ENCODE peak calls at places on chromosomes 4 and X, in four cellular contexts. A, O, T and C are unnamed samples.

GRCh38 chr4:169657470-169658107 is 37.2 kb downstream of the CLCN3 start:
- DNase-seq in A (no peak), O (no peak), T (no peak), C (no peak)

GRCh38 chr4:147388016-147388415 is 92.9 kb upstream of the EDNRA start:
- DNase-seq in A (no peak), O (no peak), T (no peak), C (no peak)

GRCh38 chr4:57369446-57369845 is 259.3 kb upstream of the IGFBP7 start:
- DNase-seq in A (no peak), O (no peak), T (peak), C (no peak)

GRCh38 chr4:82648356-82648755 is 86.6 kb upstream of the TMEM150C start:
- DNase-seq in A (no peak), O (no peak), T (peak), C (no peak)

GRCh38 chrX:55056820-55057690 is 17.8 kb upstream of the PAGE2B start:
- DNase-seq in A (no peak), O (no peak), T (peak), C (no peak)

GRCh38 chr4:101707596-101707995 is 82.9 kb upstream of the BANK1 start:
- DNase-seq in A (no peak), O (no peak), T (no peak), C (no peak)

GRCh38 chr4:145976680-145977079 is 38.1 kb upstream of the ZNF827 start:
- DNase-seq in A (no peak), O (no peak), T (no peak), C (no peak)

GRCh38 chr4:74418063-74418670 is 26.8 kb upstream of the AREG start:
- DNase-seq in A (no peak), O (no peak), T (peak), C (no peak)

GRCh38 chrX:13223868-13224555 is 95.8 kb downstream of the ATXN3L start:
- DNase-seq in A (no peak), O (peak), T (peak), C (no peak)

GRCh38 chrX:50818986-50819385 is 5.0 kb upstream of the SHROOM4 start:
- DNase-seq in A (no peak), O (no peak), T (no peak), C (no peak)

GRCh38 chr4:3699678-3700077 is 66.5 kb upstream of the ADRA2C start:
- DNase-seq in A (no peak), O (no peak), T (no peak), C (no peak)

GRCh38 chr4:23091674-23092073 is 398.9 kb downstream of the GBA3 start:
- DNase-seq in A (no peak), O (no peak), T (no peak), C (no peak)

GRCh38 chr4:5751073-5751917 is 40.3 kb downstream of the EVC start:
- DNase-seq in A (peak), O (no peak), T (peak), C (no peak)

GRCh38 chrX:150152036-150152435 is 211.1 kb upstream of the MAMLD1 start:
- DNase-seq in A (no peak), O (no peak), T (no peak), C (no peak)

GRCh38 chrX:50157545-50158125 is 43.2 kb downstream of the AKAP4 start:
- DNase-seq in A (no peak), O (no peak), T (peak), C (no peak)

GRCh38 chr4:58566260-58566659 is 1456.1 kb upstream of the IGFBP7 start:
- DNase-seq in A (no peak), O (no peak), T (no peak), C (no peak)

GRCh38 chr4:163611784-163612445 is 117.4 kb downstream of the TMA16 start:
- DNase-seq in A (no peak), O (no peak), T (no peak), C (no peak)

GRCh38 chr4:163611172-163611571 is 116.7 kb downstream of the TMA16 start:
- DNase-seq in A (no peak), O (no peak), T (no peak), C (no peak)

GRCh38 chr4:163614866-163615265 is 120.4 kb downstream of the TMA16 start:
- DNase-seq in A (no peak), O (no peak), T (no peak), C (no peak)

GRCh38 chr4:163612762-163613161 is 118.3 kb downstream of the TMA16 start:
- DNase-seq in A (no peak), O (no peak), T (no peak), C (no peak)

GRCh38 chr4:163613375-163613774 is 118.9 kb downstream of the TMA16 start:
- DNase-seq in A (no peak), O (no peak), T (no peak), C (no peak)
- H3K4me3 ChIP-seq in A (no peak), O (peak), T (no peak), C (peak)

DNA sequence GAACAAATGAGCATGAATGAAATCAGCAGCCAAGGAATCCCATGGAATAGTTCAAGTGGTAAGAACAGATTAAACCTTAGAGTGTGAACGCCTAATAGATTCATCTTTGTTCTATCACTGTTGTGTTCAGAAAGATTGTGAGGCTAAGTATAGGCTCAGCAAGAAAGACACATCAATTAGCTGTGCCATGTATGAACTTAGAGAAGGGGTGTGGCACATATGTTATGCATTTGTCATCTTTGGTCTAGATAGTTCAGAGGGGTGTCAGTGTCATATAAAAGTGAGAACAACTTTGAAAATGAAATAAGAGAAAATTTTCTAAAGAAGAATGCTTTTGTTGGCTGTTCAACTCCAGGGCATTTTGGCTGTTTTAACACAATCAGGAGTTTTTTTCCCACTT is 9.4 kb downstream of the DAPP1 start:
- DNase-seq in A (no peak), O (no peak), T (no peak), C (no peak)
- TF ChIP-seq CTCF in A (no peak), O (no peak), T (no peak), C (no peak)

DNA sequence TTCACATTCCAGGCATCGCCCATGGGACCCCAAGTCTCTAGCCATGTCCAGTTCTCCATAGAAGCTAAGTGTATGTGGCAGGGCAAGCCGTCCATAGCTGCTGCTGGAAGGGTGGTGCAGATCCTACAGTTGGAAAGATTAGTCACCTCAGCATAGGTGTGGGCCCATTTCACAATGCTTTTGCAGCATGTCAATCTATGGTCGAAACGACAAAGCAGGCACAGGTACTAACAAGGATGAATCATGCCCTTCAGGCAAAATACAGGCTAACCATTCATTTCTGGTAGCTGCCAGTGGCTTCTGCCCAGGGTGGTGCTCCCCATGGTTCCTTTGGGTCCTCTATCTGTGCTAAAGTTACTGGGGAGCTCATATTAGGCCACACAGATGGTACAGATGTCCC is 225.2 kb downstream of the ADGRL3 start:
- DNase-seq in A (no peak), O (no peak), T (no peak), C (no peak)
- H3K27ac ChIP-seq in A (no peak), O (no peak), T (no peak), C (no peak)

DNA sequence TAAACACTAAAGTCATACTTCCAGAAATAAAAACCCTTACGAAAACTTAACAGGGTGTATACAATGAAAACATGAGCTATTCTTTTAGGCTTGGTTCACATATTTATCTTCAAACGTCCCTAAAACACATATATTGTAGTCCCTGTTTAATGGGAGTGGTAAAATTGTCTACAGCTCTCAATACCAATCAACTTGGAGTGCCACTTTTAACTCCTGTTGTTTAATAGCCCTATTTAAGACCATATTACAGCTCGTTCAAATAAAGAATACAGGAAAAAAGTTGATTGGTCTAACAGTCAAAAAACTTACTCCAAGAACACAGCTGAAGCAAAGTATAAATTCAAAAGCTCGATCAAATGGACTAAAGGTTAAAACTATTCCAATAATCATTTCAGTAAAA is 3.9 kb downstream of the UBE2D3 start:
- DNase-seq in A (no peak), O (no peak), T (no peak), C (no peak)
- H3K4me3 ChIP-seq in A (peak), O (peak), T (peak), C (peak)

GRCh38 chrX:77731821-77732419 is 54.1 kb downstream of the ATRX start:
- DNase-seq in A (no peak), O (no peak), T (no peak), C (no peak)
- TF ChIP-seq CTCF in A (no peak), O (no peak), T (no peak), C (no peak)

GRCh38 chrX:2960861-2961515 is 31.8 kb upstream of the ARSD start:
- DNase-seq in A (no peak), O (no peak), T (no peak), C (no peak)
- H3K27ac ChIP-seq in A (no peak), O (no peak), T (no peak), C (no peak)

GRCh38 chr4:46992338-46992737 is 1.0 kb downstream of the GABRA4 start:
- DNase-seq in A (no peak), O (no peak), T (no peak), C (no peak)

GRCh38 chr4:46999584-46999983 is 6.2 kb upstream of the GABRA4 start:
- DNase-seq in A (no peak), O (no peak), T (peak), C (no peak)

GRCh38 chr4:46993075-46994006 is at the start of gene GABRA4:
- DNase-seq in A (no peak), O (no peak), T (no peak), C (no peak)

GRCh38 chr4:46994007-46994405 is 625 bp upstream of the GABRA4 start:
- DNase-seq in A (no peak), O (no peak), T (no peak), C (no peak)
- H3K4me3 ChIP-seq in A (peak), O (peak), T (peak), C (peak)

GRCh38 chr4:48939785-48940184 is 33.2 kb upstream of the OCIAD2 start:
- DNase-seq in A (no peak), O (peak), T (peak), C (no peak)

GRCh38 chr4:48944252-48944651 is 37.7 kb upstream of the OCIAD2 start:
- DNase-seq in A (no peak), O (no peak), T (no peak), C (no peak)

GRCh38 chr4:48945981-48946380 is 39.4 kb upstream of the OCIAD2 start:
- DNase-seq in A (no peak), O (no peak), T (no peak), C (no peak)

GRCh38 chr4:48944659-48945290 is 38.2 kb upstream of the OCIAD2 start:
- DNase-seq in A (no peak), O (no peak), T (no peak), C (no peak)

GRCh38 chr4:48943387-48943786 is 36.8 kb upstream of the OCIAD2 start:
- DNase-seq in A (no peak), O (no peak), T (no peak), C (no peak)
- TF ChIP-seq CTCF in A (no peak), O (no peak), T (peak), C (no peak)